ENCODE peak calls at places on chromosomes 1 and 21, in four cellular contexts. N is nephron progenitor cell, C is GM10248, L is heart right ventricle. O is an unnamed sample.

GRCh38 chr1:205598841-205599666 is 32.8 kb downstream of the ELK4 start:
- DNase-seq in N (no peak), L (peak), C (no peak), O (peak)

GRCh38 chr1:56715161-56715560 is 70.0 kb downstream of the PRKAA2 start:
- DNase-seq in L (no peak), C (no peak), N (no peak), O (no peak)

GRCh38 chr1:156623946-156624813 is 5.0 kb downstream of the HAPLN2 start:
- DNase-seq in C (peak), L (peak), N (peak), O (peak)

GRCh38 chr1:112263464-112263863 is 132.6 kb upstream of the CTTNBP2NL start:
- DNase-seq in C (no peak), N (no peak), L (no peak), O (no peak)

GRCh38 chr1:46302091-46303037 is 1.1 kb downstream of the LRRC41 start:
- DNase-seq in C (peak), L (peak), N (peak), O (peak)

GRCh38 chr1:175885247-175885646 is 141.9 kb upstream of the TNR start:
- DNase-seq in L (no peak), N (no peak), C (no peak), O (no peak)

GRCh38 chr1:200415693-200416593 is 6.1 kb upstream of the ZNF281 start:
- DNase-seq in N (no peak), L (peak), C (peak), O (no peak)

GRCh38 chr1:171742577-171742922 is 685 bp upstream of the VAMP4 start:
- DNase-seq in N (peak), C (no peak), L (peak), O (peak)

GRCh38 chr1:208430220-208430619 is 186.0 kb upstream of the PLXNA2 start:
- DNase-seq in N (no peak), C (no peak), L (no peak), O (no peak)

GRCh38 chr1:159775716-159776115 is 5.0 kb upstream of the DUSP23 start:
- DNase-seq in C (no peak), N (no peak), L (no peak), O (no peak)

GRCh38 chr1:167871331-167871730 is 42.6 kb downstream of the ADCY10 start:
- DNase-seq in L (no peak), N (no peak), C (no peak), O (no peak)

GRCh38 chr1:25757151-25757845 is 42.7 kb upstream of the SELENON start:
- DNase-seq in L (no peak), C (no peak), N (no peak), O (no peak)

GRCh38 chr1:14413809-14414208 is 184.7 kb upstream of the KAZN start:
- DNase-seq in N (no peak), C (no peak), L (no peak), O (no peak)

GRCh38 chr1:35882586-35882944 is 444 bp upstream of the AGO1 start:
- DNase-seq in N (no peak), L (no peak), C (no peak), O (no peak)

GRCh38 chr1:14915356-14916054 is 238.0 kb upstream of the TMEM51 start:
- DNase-seq in L (peak), N (peak), C (peak), O (peak)

GRCh38 chr1:3119748-3120524 is 50.9 kb downstream of the PRDM16 start:
- DNase-seq in L (peak), C (no peak), N (no peak), O (peak)

GRCh38 chr1:150008699-150009098 is 1.8 kb downstream of the OTUD7B start:
- DNase-seq in L (no peak), C (no peak), N (no peak), O (no peak)

GRCh38 chr21:33403786-33404571 is 766 bp downstream of the IFNGR2 start:
- DNase-seq in L (peak), C (peak), N (peak), O (peak)

GRCh38 chr21:40706806-40707205 is 140.2 kb downstream of the DSCAM start:
- DNase-seq in C (no peak), L (no peak), N (no peak), O (no peak)

GRCh38 chr1:235867903-235868469 is 1.3 kb upstream of the LYST start:
- DNase-seq in N (no peak), L (no peak), C (peak), O (no peak)

GRCh38 chr1:24503003-24503751 is 541 bp downstream of the RCAN3 start:
- DNase-seq in C (no peak), L (no peak), N (no peak), O (no peak)

GRCh38 chr1:240619901-240620621 is 8.1 kb upstream of the GREM2 start:
- DNase-seq in C (no peak), L (no peak), N (peak), O (no peak)

GRCh38 chr1:150558761-150559626 is 9.8 kb downstream of the ADAMTSL4 start:
- DNase-seq in L (no peak), N (no peak), C (no peak), O (peak)

GRCh38 chr1:150574260-150575071 is 4.9 kb downstream of the MCL1 start:
- DNase-seq in C (no peak), N (no peak), L (no peak), O (no peak)

GRCh38 chr1:90821152-90821792 is 104.2 kb upstream of the BARHL2 start:
- DNase-seq in C (no peak), N (no peak), L (no peak), O (no peak)

GRCh38 chr1:225474439-225474985 is 46.7 kb upstream of the LBR start:
- DNase-seq in N (no peak), C (no peak), L (no peak), O (no peak)

GRCh38 chr1:59055908-59056719 is 240.8 kb upstream of the FGGY start:
- DNase-seq in C (no peak), N (no peak), L (no peak), O (no peak)